ENCODE peak calls at places on chromosomes 1 and 21, in four cellular contexts. T is GM23338, P is fibroblast of lung, U is Karpas-422. G is an unnamed sample.

GRCh38 chr1:45493116-45493697 is 2.2 kb upstream of the TESK2 start:
- DNase-seq in P (peak), U (peak), T (peak), G (no peak)

GRCh38 chr1:94036721-94037120 is 84.2 kb downstream of the ABCA4 start:
- DNase-seq in U (no peak), T (no peak), P (peak), G (no peak)

GRCh38 chr1:21734526-21734925 is 48.4 kb downstream of the USP48 start:
- DNase-seq in T (no peak), P (no peak), U (no peak), G (no peak)

GRCh38 chr1:87202922-87203655 is 125.6 kb upstream of the LMO4 start:
- DNase-seq in T (no peak), P (no peak), U (no peak), G (no peak)

GRCh38 chr1:150876111-150876434 is 326 bp downstream of the ARNT start:
- DNase-seq in T (peak), U (peak), P (no peak), G (no peak)

GRCh38 chr21:39788383-39788782 is 43.4 kb downstream of the IGSF5 start:
- DNase-seq in P (peak), T (peak), U (peak), G (peak)

GRCh38 chr1:5840551-5840914 is 151.7 kb downstream of the NPHP4 start:
- DNase-seq in P (no peak), U (no peak), T (no peak), G (no peak)

GRCh38 chr21:24375201-24375600 is 1232.1 kb downstream of the MRPL39 start:
- DNase-seq in U (peak), T (peak), P (no peak), G (peak)

GRCh38 chr1:248740876-248741275 is 14.7 kb downstream of the LYPD8 start:
- DNase-seq in P (no peak), T (no peak), U (no peak), G (no peak)

GRCh38 chr1:231418101-231418740 is 3.9 kb downstream of the EGLN1 start:
- DNase-seq in T (no peak), U (no peak), P (no peak), G (no peak)

GRCh38 chr1:94971491-94971924 is 44.6 kb upstream of the CNN3 start:
- DNase-seq in P (peak), T (no peak), U (no peak), G (no peak)

GRCh38 chr1:6599141-6599975 is 3.3 kb downstream of the KLHL21 start:
- DNase-seq in P (peak), U (no peak), T (no peak), G (no peak)

GRCh38 chr1:51305371-51305823 is 25.0 kb downstream of the TTC39A start:
- DNase-seq in U (no peak), T (no peak), P (no peak), G (no peak)

DNA sequence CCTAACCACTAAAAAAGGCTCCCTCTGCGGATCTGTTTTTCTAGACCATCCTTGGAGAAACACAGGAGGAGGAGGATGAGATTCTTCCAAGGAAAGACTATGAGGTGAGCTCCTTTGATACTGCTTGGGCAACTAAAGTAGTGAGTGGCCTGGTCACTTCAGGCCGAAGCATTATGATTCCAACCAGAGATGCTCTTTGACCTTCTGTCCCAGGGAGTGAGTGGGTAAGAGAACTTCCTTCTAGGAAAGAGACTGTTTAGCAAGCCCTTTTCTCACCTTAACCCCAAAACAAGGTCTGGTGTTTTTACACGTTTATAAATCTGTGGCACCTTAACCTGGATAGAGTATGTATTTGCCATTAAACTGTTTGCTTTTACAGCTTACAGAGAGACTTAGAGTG is 1.1 kb downstream of the CLCN6 start:
- DNase-seq in U (no peak), T (no peak), P (no peak), G (no peak)
- H2AFZ ChIP-seq in U (no peak), T (no peak), P (no peak), G (no peak)

GRCh38 chr21:29008373-29008772 is 10.8 kb downstream of the RWDD2B start:
- DNase-seq in T (no peak), P (no peak), U (no peak), G (no peak)

GRCh38 chr21:29002442-29003144 is 9.9 kb upstream of the LTN1 start:
- DNase-seq in P (peak), U (peak), T (peak), G (peak)

GRCh38 chr21:29007801-29008200 is 11.3 kb downstream of the RWDD2B start:
- DNase-seq in U (no peak), P (no peak), T (no peak), G (no peak)

GRCh38 chr21:29007135-29007534 is 12.0 kb downstream of the RWDD2B start:
- DNase-seq in T (no peak), U (no peak), P (no peak), G (no peak)

DNA sequence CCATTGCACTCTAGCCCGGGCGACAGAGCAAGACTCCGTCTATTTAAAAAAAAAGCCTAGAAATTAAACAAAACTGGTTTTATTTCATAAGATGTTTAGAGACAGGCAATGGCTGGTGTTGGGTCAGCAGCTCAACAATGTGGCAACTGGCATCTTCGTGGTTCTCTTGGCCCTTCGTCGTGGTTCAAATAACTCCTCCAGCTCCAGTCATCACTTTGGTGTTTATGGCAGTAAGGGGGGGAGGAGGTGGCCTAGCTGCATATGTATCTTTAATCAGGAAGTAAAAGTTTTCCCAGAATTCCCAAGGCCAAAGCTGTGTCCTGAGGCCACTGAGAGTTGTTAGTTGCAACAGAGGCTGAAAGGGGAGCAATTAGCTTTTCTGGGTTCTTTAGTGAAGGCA is 13.0 kb upstream of the LTN1 start:
- DNase-seq in P (no peak), T (no peak), U (no peak), G (no peak)
- H2AFZ ChIP-seq in P (no peak), T (no peak), U (no peak), G (no peak)

GRCh38 chr1:12618661-12619395 is 818 bp upstream of the DHRS3 start:
- DNase-seq in P (peak), U (peak), T (peak), G (peak)
- H2AFZ ChIP-seq in P (peak), U (peak), T (peak), G (no peak)

DNA sequence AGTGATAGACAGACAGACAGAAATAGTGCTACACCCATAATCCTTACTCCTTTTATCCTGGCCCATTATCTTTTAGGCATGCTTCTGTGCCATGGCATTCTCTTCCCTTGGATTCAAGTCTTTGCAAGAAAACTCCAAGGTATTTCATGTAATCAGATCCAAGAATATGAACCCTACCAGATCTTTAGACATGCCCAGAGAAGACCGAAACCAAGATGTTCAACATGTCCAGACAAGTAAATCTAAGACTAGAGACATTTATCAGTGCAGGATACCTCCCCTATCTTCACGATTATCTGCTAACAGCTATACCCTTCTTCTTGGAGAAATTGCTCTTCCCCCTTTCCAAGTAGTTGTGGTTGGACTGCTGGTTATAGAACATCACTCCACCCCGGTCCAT is 11.8 kb upstream of the C1orf141 start:
- DNase-seq in T (no peak), U (no peak), P (no peak), G (no peak)
- H2AFZ ChIP-seq in T (no peak), U (no peak), P (no peak), G (no peak)

GRCh38 chr1:178034676-178035075 is 59.2 kb upstream of the RASAL2 start:
- DNase-seq in P (no peak), T (no peak), U (no peak), G (no peak)

GRCh38 chr1:178039826-178040380 is 54.0 kb upstream of the RASAL2 start:
- DNase-seq in U (no peak), T (no peak), P (no peak), G (no peak)

GRCh38 chr1:178037510-178038253 is 56.2 kb upstream of the RASAL2 start:
- DNase-seq in U (no peak), T (peak), P (peak), G (peak)

GRCh38 chr1:178036090-178036489 is 57.8 kb upstream of the RASAL2 start:
- DNase-seq in U (no peak), T (peak), P (no peak), G (no peak)

GRCh38 chr1:178038372-178038771 is 55.5 kb upstream of the RASAL2 start:
- DNase-seq in U (no peak), P (no peak), T (no peak), G (no peak)
- H2AFZ ChIP-seq in U (no peak), P (peak), T (peak), G (peak)

DNA sequence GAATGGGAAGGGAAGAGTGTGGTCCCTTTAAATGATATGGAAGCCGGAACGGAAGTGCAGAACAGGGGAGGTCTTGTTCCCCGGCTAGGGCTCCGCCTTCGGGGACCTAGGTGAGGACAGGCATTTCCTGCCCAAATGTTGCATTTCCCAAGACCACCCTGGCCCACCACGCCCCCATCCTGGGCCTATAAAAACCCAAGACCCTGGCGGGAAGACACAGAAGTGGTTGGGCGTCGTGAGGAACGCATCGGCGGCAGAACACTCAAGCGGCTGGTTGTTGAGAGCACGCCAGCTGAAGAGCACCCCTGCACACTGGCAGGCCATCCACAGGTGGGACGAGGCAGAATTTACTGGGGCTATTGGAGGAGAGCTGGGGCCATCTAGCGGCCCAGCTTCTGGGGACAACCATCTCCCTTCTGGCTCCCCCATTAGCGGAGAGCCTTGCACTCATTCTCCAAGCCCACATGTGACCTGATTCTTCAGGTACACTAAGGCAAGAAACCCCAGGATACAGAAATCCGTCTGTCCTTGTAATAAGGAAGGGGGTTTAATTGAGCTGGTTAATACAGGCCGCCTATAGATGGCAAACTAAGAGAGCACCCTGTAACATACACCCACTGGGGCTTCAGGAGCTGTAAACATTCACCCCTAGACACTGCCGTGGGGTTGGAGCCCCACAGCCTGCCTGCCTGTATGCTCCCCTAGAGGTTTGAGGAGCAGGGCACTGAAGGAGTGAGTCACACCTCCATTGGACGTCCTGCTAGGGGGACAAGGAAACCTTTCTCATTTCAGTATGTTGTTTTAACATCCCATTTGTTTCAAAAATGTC is 1327.9 kb downstream of the BRINP3 start:
- DNase-seq in P (no peak), U (no peak), T (peak), G (peak)
- H2AFZ ChIP-seq in P (no peak), U (no peak), T (no peak), G (peak)

GRCh38 chr1:32334864-32335618 is 992 bp downstream of the MARCKSL1 start:
- DNase-seq in U (peak), T (peak), P (peak), G (no peak)
- H2AFZ ChIP-seq in U (no peak), T (no peak), P (no peak), G (no peak)

GRCh38 chr1:24321712-24322635 is 2.8 kb downstream of the GRHL3 start:
- DNase-seq in T (peak), U (peak), P (peak), G (no peak)
- H2AFZ ChIP-seq in T (peak), U (peak), P (peak), G (peak)

GRCh38 chr21:16084776-16085364 is 355.1 kb downstream of the USP25 start:
- DNase-seq in P (peak), T (no peak), U (no peak), G (no peak)
- H2AFZ ChIP-seq in P (peak), T (peak), U (no peak), G (no peak)

DNA sequence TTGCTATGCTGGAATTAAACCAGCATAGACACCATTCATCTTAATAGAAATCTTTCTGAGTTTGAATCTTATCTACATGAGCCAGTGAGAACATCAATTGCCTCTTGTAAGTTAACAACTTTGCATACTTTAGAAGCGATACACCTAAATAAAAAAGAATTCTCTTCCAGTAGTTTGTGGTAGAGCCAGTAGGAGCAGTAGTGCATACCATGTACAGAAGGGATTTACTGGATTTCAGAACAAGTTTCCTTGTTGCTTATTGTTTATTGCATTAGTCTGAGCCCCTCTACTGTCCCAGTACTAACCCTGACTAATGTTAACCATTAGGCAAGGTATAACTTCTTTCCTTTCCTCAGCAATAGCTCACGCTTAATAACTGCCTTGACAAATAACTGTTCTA is 313.2 kb downstream of the TGFB2 start:
- DNase-seq in P (no peak), U (no peak), T (no peak), G (no peak)
- H2AFZ ChIP-seq in P (no peak), U (no peak), T (no peak), G (no peak)